ENCODE peak calls at places on chromosomes 13 and 19, in ten cellular contexts. K is kidney, Q is GM12865, R is neural progenitor cell, T is dorsolateral prefrontal cortex, E is progenitor cell of endocrine pancreas, Y is K562, S is body of pancreas, G is endodermal cell, C is SK-N-SH. W is an unnamed sample.

GRCh38 chr13:26465954-26466353 is 91.5 kb upstream of the WASF3 start:
- DNase-seq in K (no peak), Q (no peak), R (no peak), T (no peak), E (no peak), Y (no peak), S (no peak), G (no peak), C (no peak), W (no peak)

GRCh38 chr19:46365561-46365960 is 18.7 kb downstream of the PPP5C start:
- DNase-seq in K (no peak), Q (no peak), R (peak), T (no peak), E (no peak), Y (no peak), S (no peak), G (peak), C (no peak), W (no peak)

GRCh38 chr19:10686661-10687517 is 14.3 kb upstream of the QTRT1 start:
- DNase-seq in K (no peak), Q (no peak), R (no peak), T (peak), E (no peak), Y (no peak), S (no peak), G (no peak), C (peak), W (no peak)

GRCh38 chr19:58338825-58339558 is 12.2 kb downstream of the ZSCAN22 start:
- DNase-seq in K (no peak), Q (no peak), R (peak), T (no peak), E (no peak), Y (peak), S (no peak), G (peak), C (no peak), W (no peak)

GRCh38 chr13:31105020-31105800 is 56.5 kb downstream of the HSPH1 start:
- DNase-seq in K (no peak), Q (no peak), R (no peak), T (no peak), E (no peak), Y (no peak), S (no peak), G (peak), C (no peak), W (no peak)

GRCh38 chr19:1754651-1755466 is 1.6 kb downstream of the ONECUT3 start:
- DNase-seq in K (peak), Q (peak), R (peak), T (no peak), E (no peak), Y (no peak), S (no peak), G (peak), C (no peak), W (no peak)

GRCh38 chr13:95044452-95045205 is 256.6 kb downstream of the ABCC4 start:
- DNase-seq in K (no peak), Q (no peak), R (no peak), T (no peak), E (no peak), Y (no peak), S (no peak), G (no peak), C (no peak), W (no peak)

GRCh38 chr13:106003651-106004050 is 531.8 kb downstream of the EFNB2 start:
- DNase-seq in K (no peak), Q (no peak), R (no peak), T (no peak), E (no peak), Y (no peak), S (no peak), G (no peak), C (no peak), W (no peak)

GRCh38 chr19:54096642-54097106 is 3.9 kb downstream of the OSCAR start:
- DNase-seq in K (peak), Q (no peak), R (peak), T (no peak), E (no peak), Y (peak), S (no peak), G (peak), C (no peak), W (no peak)

GRCh38 chr19:16886305-16886880 is 2.4 kb upstream of the F2RL3 start:
- DNase-seq in K (no peak), Q (peak), R (no peak), T (no peak), E (no peak), Y (no peak), S (peak), G (no peak), C (no peak), W (peak)

GRCh38 chr13:43804461-43805070 is 17.8 kb upstream of the ENOX1 start:
- DNase-seq in K (no peak), Q (peak), R (peak), T (no peak), E (no peak), Y (no peak), S (peak), G (no peak), C (peak), W (no peak)

GRCh38 chr19:40144151-40144550 is 47.1 kb upstream of the MAP3K10 start:
- DNase-seq in K (no peak), Q (peak), R (no peak), T (no peak), E (no peak), Y (no peak), S (no peak), G (no peak), C (no peak), W (no peak)

GRCh38 chr19:17929056-17929455 is 3.8 kb upstream of the CCDC124 start:
- DNase-seq in K (no peak), Q (peak), R (no peak), T (no peak), E (no peak), Y (no peak), S (no peak), G (no peak), C (no peak), W (no peak)

GRCh38 chr19:48552406-48553322 is 692 bp downstream of the SULT2B1 start:
- DNase-seq in K (no peak), Q (no peak), R (no peak), T (no peak), E (no peak), Y (no peak), S (no peak), G (no peak), C (no peak), W (no peak)

GRCh38 chr13:27404680-27405079 is 19.7 kb upstream of the GTF3A start:
- DNase-seq in K (no peak), Q (no peak), R (no peak), T (no peak), E (no peak), Y (no peak), S (peak), G (no peak), C (no peak), W (no peak)

GRCh38 chr19:38808741-38809140 is 4.0 kb downstream of the LGALS4 start:
- DNase-seq in K (peak), Q (no peak), R (no peak), T (no peak), E (no peak), Y (no peak), S (no peak), G (no peak), C (no peak), W (no peak)

GRCh38 chr13:18628428-18628827 is 553.2 kb downstream of the TUBA3C start:
- DNase-seq in K (no peak), Q (no peak), R (no peak), T (no peak), E (no peak), Y (no peak), S (no peak), G (no peak), C (peak), W (no peak)

GRCh38 chr19:6278740-6279619 is 795 bp downstream of the MLLT1 start:
- DNase-seq in K (no peak), Q (peak), R (no peak), T (no peak), E (no peak), Y (peak), S (no peak), G (peak), C (no peak), W (no peak)

GRCh38 chr19:45782820-45783785 is 813 bp upstream of the DMPK start:
- DNase-seq in K (peak), Q (no peak), R (no peak), T (no peak), E (no peak), Y (no peak), S (no peak), G (peak), C (peak), W (no peak)

GRCh38 chr19:13627531-13627930 is 121.3 kb upstream of the CACNA1A start:
- DNase-seq in K (no peak), Q (peak), R (no peak), T (no peak), E (no peak), Y (no peak), S (no peak), G (no peak), C (no peak), W (no peak)

GRCh38 chr13:36480726-36481485 is 48.6 kb downstream of the CCNA1 start:
- DNase-seq in K (no peak), Q (no peak), R (no peak), T (no peak), E (no peak), Y (no peak), S (no peak), G (no peak), C (no peak), W (no peak)

GRCh38 chr13:67775359-67775758 is 545.2 kb upstream of the PCDH9 start:
- DNase-seq in K (no peak), Q (no peak), R (no peak), T (no peak), E (no peak), Y (no peak), S (no peak), G (no peak), C (no peak), W (no peak)

GRCh38 chr13:83620535-83621220 is 261.6 kb downstream of the SLITRK1 start:
- DNase-seq in K (no peak), Q (no peak), R (no peak), T (no peak), E (no peak), Y (no peak), S (no peak), G (no peak), C (no peak), W (no peak)

GRCh38 chr19:11342429-11342828 is 3.0 kb upstream of the RAB3D start:
- DNase-seq in K (no peak), Q (no peak), R (no peak), T (no peak), E (no peak), Y (no peak), S (no peak), G (no peak), C (no peak), W (no peak)

GRCh38 chr13:56015919-56016318 is 1124.8 kb upstream of the PRR20A start:
- DNase-seq in K (no peak), Q (no peak), R (no peak), T (no peak), E (no peak), Y (no peak), S (no peak), G (no peak), C (peak), W (no peak)

GRCh38 chr13:61414136-61414535 is 1.5 kb downstream of the PCDH20 start:
- DNase-seq in K (no peak), Q (no peak), R (peak), T (no peak), E (no peak), Y (no peak), S (no peak), G (peak), C (peak), W (no peak)

GRCh38 chr13:25378528-25378927 is 6.8 kb downstream of the ATP8A2 start:
- DNase-seq in K (no peak), Q (no peak), R (no peak), T (peak), E (no peak), Y (no peak), S (no peak), G (no peak), C (no peak), W (no peak)

GRCh38 chr13:99601535-99601934 is 100.3 kb downstream of the TM9SF2 start:
- DNase-seq in K (no peak), Q (peak), R (no peak), T (no peak), E (no peak), Y (no peak), S (no peak), G (no peak), C (no peak), W (no peak)

GRCh38 chr13:99608345-99608744 is 107.1 kb downstream of the TM9SF2 start:
- DNase-seq in K (peak), Q (no peak), R (no peak), T (no peak), E (no peak), Y (no peak), S (no peak), G (no peak), C (no peak), W (no peak)

GRCh38 chr13:99606322-99607089 is 105.2 kb downstream of the TM9SF2 start:
- DNase-seq in K (peak), Q (peak), R (peak), T (peak), E (peak), Y (peak), S (peak), G (peak), C (peak), W (peak)

GRCh38 chr13:99604636-99605035 is 103.4 kb downstream of the TM9SF2 start:
- DNase-seq in K (no peak), Q (no peak), R (no peak), T (no peak), E (no peak), Y (no peak), S (no peak), G (no peak), C (no peak), W (no peak)

DNA sequence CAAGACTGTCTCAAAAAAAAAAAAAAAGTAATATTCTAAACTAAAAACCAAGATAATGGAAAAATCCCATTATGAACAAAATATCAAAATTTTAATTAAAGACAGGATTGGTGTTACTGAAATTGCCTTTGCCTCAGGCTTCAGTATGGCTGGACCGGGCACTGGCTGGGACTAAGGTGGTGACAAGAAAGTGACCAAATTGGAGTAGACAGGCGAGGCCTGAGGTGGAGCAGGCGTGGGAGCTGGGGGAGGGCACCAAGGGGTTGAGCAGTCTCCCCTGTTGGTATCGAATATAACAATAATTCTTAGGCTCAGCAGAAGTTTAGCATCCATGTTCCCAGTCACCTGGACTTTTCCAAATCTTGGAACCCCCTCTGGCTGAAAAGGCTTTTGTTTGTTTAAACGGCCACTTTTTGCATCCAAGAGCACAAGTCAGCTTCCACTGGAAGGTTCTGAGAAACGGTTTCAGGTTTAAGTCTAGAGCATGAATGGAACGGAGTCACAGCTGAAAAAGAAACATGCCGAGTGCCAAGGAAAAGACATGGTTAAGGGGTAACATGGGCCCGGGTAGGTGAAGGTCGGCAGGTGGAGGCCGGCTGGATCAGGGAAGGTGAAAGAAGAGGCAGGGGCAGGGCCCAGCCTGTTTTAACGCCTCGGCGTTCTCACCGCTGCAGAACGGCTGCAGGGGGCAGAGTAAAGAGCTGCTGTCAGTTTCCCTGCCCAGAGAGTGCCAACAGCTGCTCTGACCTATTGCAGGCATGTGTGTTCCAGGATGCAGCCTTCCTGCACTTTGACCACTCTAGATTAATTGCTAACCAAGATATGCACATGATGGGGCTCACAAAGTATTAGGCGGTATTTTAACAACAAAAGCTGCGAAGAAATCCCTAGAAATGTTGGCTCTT is 104.4 kb downstream of the TM9SF2 start:
- DNase-seq in K (peak), Q (peak), R (peak), T (peak), E (peak), Y (peak), S (peak), G (peak), C (peak), W (no peak)
- TF ChIP-seq CTCF in K (peak), Q (peak), R (peak), T (no peak), E (peak), Y (peak), S (no peak), G (peak), C (peak), W (no peak)

GRCh38 chr13:102091231-102091630 is 310.6 kb downstream of the FGF14 start:
- DNase-seq in K (no peak), Q (peak), R (peak), T (no peak), E (no peak), Y (no peak), S (no peak), G (peak), C (no peak), W (no peak)

GRCh38 chr13:102090532-102090931 is 311.3 kb downstream of the FGF14 start:
- DNase-seq in K (no peak), Q (no peak), R (no peak), T (no peak), E (no peak), Y (no peak), S (no peak), G (no peak), C (no peak), W (no peak)

GRCh38 chr13:102089722-102090121 is 312.1 kb downstream of the FGF14 start:
- DNase-seq in K (no peak), Q (no peak), R (no peak), T (no peak), E (no peak), Y (no peak), S (no peak), G (no peak), C (no peak), W (no peak)

GRCh38 chr13:102089177-102089576 is 312.7 kb downstream of the FGF14 start:
- DNase-seq in K (no peak), Q (no peak), R (no peak), T (no peak), E (no peak), Y (no peak), S (no peak), G (no peak), C (no peak), W (no peak)
- TF ChIP-seq CTCF in K (no peak), Q (no peak), R (peak), T (no peak), E (peak), Y (no peak), S (no peak), G (peak), C (peak), W (no peak)

GRCh38 chr19:9018163-9018875 is 8.1 kb upstream of the MUC16 start:
- DNase-seq in K (no peak), Q (no peak), R (no peak), T (no peak), E (no peak), Y (no peak), S (no peak), G (no peak), C (no peak), W (peak)
- TF ChIP-seq CTCF in K (no peak), Q (no peak), R (no peak), T (no peak), E (no peak), Y (no peak), S (no peak), G (no peak), C (no peak), W (no peak)

GRCh38 chr19:30854661-30855060 is 482.5 kb downstream of the ZNF536 start:
- DNase-seq in K (no peak), Q (no peak), R (no peak), T (no peak), E (no peak), Y (no peak), S (no peak), G (no peak), C (no peak), W (no peak)
- TF ChIP-seq CTCF in K (no peak), Q (no peak), R (no peak), T (no peak), E (no peak), Y (no peak), S (no peak), G (no peak), C (no peak), W (no peak)

GRCh38 chr19:15815306-15815705 is at the start of gene OR10H1:
- DNase-seq in K (no peak), Q (no peak), R (no peak), T (no peak), E (no peak), Y (no peak), S (peak), G (no peak), C (no peak), W (no peak)

GRCh38 chr19:15811476-15811875 is 4.0 kb downstream of the OR10H1 start:
- DNase-seq in K (no peak), Q (no peak), R (no peak), T (no peak), E (no peak), Y (no peak), S (no peak), G (no peak), C (no peak), W (no peak)

GRCh38 chr19:15810335-15810734 is 5.1 kb downstream of the OR10H1 start:
- DNase-seq in K (no peak), Q (peak), R (no peak), T (no peak), E (no peak), Y (peak), S (peak), G (no peak), C (no peak), W (no peak)

GRCh38 chr19:15813916-15814315 is 1.5 kb downstream of the OR10H1 start:
- DNase-seq in K (no peak), Q (no peak), R (no peak), T (no peak), E (no peak), Y (no peak), S (no peak), G (no peak), C (no peak), W (no peak)

GRCh38 chr19:15812059-15812722 is 3.3 kb downstream of the OR10H1 start:
- DNase-seq in K (no peak), Q (peak), R (no peak), T (no peak), E (no peak), Y (no peak), S (peak), G (no peak), C (no peak), W (no peak)
- TF ChIP-seq CTCF in K (no peak), Q (peak), R (no peak), T (no peak), E (no peak), Y (peak), S (no peak), G (no peak), C (no peak), W (no peak)

GRCh38 chr19:50649433-50650391 is at the start of gene C19orf81:
- DNase-seq in K (no peak), Q (no peak), R (peak), T (no peak), E (no peak), Y (peak), S (no peak), G (peak), C (peak), W (no peak)
- TF ChIP-seq CTCF in K (no peak), Q (no peak), R (no peak), T (no peak), E (no peak), Y (peak), S (no peak), G (no peak), C (no peak), W (no peak)

DNA sequence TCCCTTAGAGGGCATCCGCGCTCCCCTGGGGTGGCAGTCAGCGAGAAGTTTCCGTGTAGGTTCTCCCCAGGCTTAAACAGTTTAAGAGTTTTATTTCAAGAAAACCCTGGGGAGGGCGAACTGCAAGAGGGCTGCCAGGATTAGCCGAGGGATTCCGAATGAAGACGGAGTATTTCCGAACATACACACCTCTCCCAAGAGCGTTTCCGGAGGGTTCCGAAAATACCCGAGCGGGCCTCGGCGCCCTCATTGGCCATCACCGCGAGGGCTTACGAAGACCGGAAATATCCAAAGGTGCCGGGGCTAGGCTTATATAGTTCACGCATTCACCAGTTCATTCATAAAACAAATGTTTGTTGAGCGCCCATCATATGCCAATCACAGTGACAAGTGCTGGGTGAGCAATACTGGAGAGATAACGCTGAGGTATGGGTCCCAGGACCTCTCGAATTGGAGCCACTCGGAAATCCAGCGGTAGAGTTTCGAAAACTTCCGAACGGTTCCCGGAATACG is 440 bp upstream of the RPL28 start:
- DNase-seq in K (peak), Q (peak), R (peak), T (peak), E (peak), Y (peak), S (peak), G (peak), C (peak), W (peak)
- TF ChIP-seq CTCF in K (no peak), Q (no peak), R (no peak), T (no peak), E (no peak), Y (no peak), S (no peak), G (no peak), C (no peak), W (no peak)

GRCh38 chr13:51444922-51445321 is 7.9 kb downstream of the INTS6 start:
- DNase-seq in K (no peak), Q (no peak), R (no peak), T (no peak), E (no peak), Y (peak), S (no peak), G (no peak), C (peak), W (no peak)
- TF ChIP-seq CTCF in K (peak), Q (no peak), R (peak), T (peak), E (peak), Y (peak), S (no peak), G (peak), C (peak), W (no peak)